ENCODE peak calls at places on chromosome 7, in four cellular contexts. M is body of pancreas, I is neural progenitor cell, K is cardiac fibroblast. U is an unnamed sample.

GRCh38 chr7:50832744-50833143 is 50.0 kb upstream of the GRB10 start:
- DNase-seq in M (no peak), I (no peak), K (no peak), U (no peak)

GRCh38 chr7:124263232-124263827 is 230.5 kb upstream of the TMEM229A start:
- DNase-seq in M (no peak), I (peak), K (no peak), U (no peak)

GRCh38 chr7:103524042-103524907 is 78.3 kb upstream of the SLC26A5 start:
- DNase-seq in M (peak), I (peak), K (peak), U (no peak)

GRCh38 chr7:2626498-2627117 is 5.2 kb upstream of the TTYH3 start:
- DNase-seq in M (no peak), I (no peak), K (peak), U (no peak)

GRCh38 chr7:107659666-107660065 is 962 bp upstream of the SLC26A4 start:
- DNase-seq in M (no peak), I (no peak), K (peak), U (no peak)

GRCh38 chr7:128948312-128948973 is 10.7 kb downstream of the IRF5 start:
- DNase-seq in M (no peak), I (no peak), K (peak), U (no peak)

GRCh38 chr7:69803699-69804516 is 205.6 kb downstream of the AUTS2 start:
- DNase-seq in M (no peak), I (no peak), K (no peak), U (no peak)

GRCh38 chr7:22660732-22661131 is 66.3 kb upstream of the IL6 start:
- DNase-seq in M (no peak), I (peak), K (no peak), U (no peak)

GRCh38 chr7:2475678-2476015 is 551 bp downstream of the GRIFIN start:
- DNase-seq in M (no peak), I (no peak), K (no peak), U (no peak)

GRCh38 chr7:125934965-125935364 is 1005.3 kb upstream of the POT1 start:
- DNase-seq in M (no peak), I (no peak), K (no peak), U (no peak)

GRCh38 chr7:55574062-55574717 is 1.9 kb upstream of the VOPP1 start:
- DNase-seq in M (no peak), I (no peak), K (peak), U (no peak)

GRCh38 chr7:1248077-1248458 is 15.4 kb downstream of the UNCX start:
- DNase-seq in M (no peak), I (peak), K (no peak), U (no peak)

GRCh38 chr7:39745320-39745719 is 121.9 kb downstream of the RALA start:
- DNase-seq in M (no peak), I (no peak), K (no peak), U (no peak)

GRCh38 chr7:105972276-105972675 is 9.2 kb downstream of the CDHR3 start:
- DNase-seq in M (no peak), I (no peak), K (no peak), U (no peak)

GRCh38 chr7:79084423-79084822 is 369.0 kb downstream of the MAGI2 start:
- DNase-seq in M (no peak), I (no peak), K (no peak), U (no peak)

GRCh38 chr7:138630059-138630610 is 71.0 kb downstream of the SVOPL start:
- DNase-seq in M (no peak), I (no peak), K (no peak), U (no peak)

GRCh38 chr7:8176370-8177081 is 85.4 kb downstream of the ICA1 start:
- DNase-seq in M (peak), I (no peak), K (no peak), U (no peak)

GRCh38 chr7:66627151-66627681 is 1.5 kb upstream of the KCTD7 start:
- DNase-seq in M (peak), I (no peak), K (peak), U (no peak)

GRCh38 chr7:154857728-154858681 is 144.9 kb downstream of the PAXIP1 start:
- DNase-seq in M (no peak), I (no peak), K (no peak), U (no peak)

GRCh38 chr7:78345979-78346378 is 547.4 kb downstream of the PHTF2 start:
- DNase-seq in M (peak), I (no peak), K (no peak), U (no peak)

GRCh38 chr7:5230272-5231067 is 40.4 kb downstream of the WIPI2 start:
- DNase-seq in M (no peak), I (no peak), K (no peak), U (no peak)

GRCh38 chr7:2924866-2925840 is 81.0 kb upstream of the GNA12 start:
- DNase-seq in M (no peak), I (no peak), K (peak), U (no peak)

GRCh38 chr7:72272479-72272878 is 139.7 kb downstream of the CALN1 start:
- DNase-seq in M (no peak), I (no peak), K (no peak), U (no peak)

GRCh38 chr7:129785457-129786178 is 167.1 kb downstream of the UBE2H start:
- DNase-seq in M (no peak), I (peak), K (no peak), U (peak)

GRCh38 chr7:55439627-55440026 is 74.5 kb downstream of the LANCL2 start:
- DNase-seq in M (no peak), I (no peak), K (peak), U (no peak)

GRCh38 chr7:28581351-28581750 is 169.0 kb downstream of the CREB5 start:
- DNase-seq in M (no peak), I (no peak), K (no peak), U (no peak)

GRCh38 chr7:99563650-99564049 is 5.2 kb downstream of the ZNF655 start:
- DNase-seq in M (no peak), I (no peak), K (peak), U (no peak)

DNA sequence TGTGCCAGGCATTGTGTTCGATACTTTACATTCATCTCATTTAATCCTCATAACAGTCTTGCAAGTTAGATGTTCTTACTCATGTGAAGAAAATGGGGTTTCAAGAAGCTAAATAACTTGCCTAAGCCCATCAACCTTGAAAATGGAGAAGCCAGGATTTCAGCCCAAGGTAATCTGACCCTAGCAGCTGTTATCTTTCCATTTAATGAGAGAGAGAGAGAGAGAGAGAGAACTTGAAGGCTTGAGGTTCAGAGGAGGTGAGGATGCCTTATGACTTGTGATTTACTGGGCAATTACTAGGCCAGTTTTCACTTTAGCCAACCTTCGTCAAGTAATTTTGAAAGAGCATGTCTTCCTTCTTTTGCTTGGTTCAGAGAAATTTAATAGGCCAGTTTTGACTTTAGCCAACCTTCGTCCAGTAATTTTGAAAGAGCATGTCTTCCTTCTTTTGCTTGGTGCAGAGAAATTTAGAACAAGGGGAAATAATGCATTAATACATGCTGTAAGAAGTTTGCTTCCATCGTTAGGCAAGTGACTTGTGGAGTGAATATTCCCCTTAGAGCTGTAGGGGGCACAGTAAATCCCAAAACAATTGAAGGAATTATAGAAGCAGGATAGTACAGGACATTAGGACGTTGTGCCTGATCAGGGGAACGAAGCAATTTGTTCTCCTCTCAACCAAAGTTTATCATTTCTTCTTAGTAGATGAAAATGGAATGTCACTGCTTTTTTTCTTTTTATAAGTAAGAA is 143.0 kb upstream of the BMPER start:
- DNase-seq in M (no peak), I (no peak), K (no peak), U (no peak)
- TF ChIP-seq CTCF in M (no peak), I (peak), K (peak), U (no peak)

DNA sequence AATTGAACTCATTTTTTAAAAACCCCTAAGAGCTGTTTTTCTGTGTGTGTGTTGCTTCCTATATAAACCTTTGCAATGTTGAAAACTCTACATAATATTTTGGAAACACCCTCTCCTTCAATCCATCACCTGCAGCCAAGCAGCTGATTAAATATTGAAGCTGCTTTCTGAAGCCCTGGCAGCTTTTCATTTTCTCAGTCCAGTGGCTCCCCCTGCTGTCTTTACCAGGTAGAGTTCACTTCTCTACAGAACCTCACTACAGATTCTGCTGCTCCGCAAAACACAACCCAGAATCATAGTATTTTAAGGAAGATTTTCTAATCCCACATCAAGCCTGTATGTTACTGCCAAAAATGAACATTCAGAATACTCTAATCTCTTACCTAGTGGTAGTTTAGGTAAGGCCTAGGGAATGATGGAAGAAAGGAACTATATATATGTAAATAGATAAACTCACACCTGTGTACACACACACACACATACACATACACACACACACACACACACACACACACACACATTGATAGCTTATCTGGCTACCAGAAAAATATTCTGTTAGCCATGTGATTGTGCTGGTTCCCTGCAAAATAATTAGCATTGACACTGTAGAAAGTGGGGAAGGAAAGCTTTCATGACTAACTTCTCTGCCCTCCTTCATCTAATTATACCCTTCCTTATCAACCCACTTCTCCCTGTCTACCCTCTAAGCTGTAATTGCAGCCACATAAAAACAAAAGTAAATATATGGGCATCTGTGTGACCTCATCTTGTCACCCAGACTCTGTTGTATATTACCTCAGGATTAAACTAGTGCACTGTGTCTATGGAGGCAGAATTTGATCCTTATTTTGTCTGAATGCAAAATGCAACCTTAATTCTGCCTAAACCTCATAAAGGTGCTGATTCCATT is 229.5 kb upstream of the FZD1 start:
- DNase-seq in M (peak), I (peak), K (peak), U (peak)
- TF ChIP-seq CTCF in M (peak), I (peak), K (peak), U (peak)

GRCh38 chr7:35036361-35037171 is 719 bp downstream of the DPY19L1 start:
- DNase-seq in M (peak), I (peak), K (peak), U (peak)
- TF ChIP-seq CTCF in M (no peak), I (peak), K (no peak), U (no peak)

DNA sequence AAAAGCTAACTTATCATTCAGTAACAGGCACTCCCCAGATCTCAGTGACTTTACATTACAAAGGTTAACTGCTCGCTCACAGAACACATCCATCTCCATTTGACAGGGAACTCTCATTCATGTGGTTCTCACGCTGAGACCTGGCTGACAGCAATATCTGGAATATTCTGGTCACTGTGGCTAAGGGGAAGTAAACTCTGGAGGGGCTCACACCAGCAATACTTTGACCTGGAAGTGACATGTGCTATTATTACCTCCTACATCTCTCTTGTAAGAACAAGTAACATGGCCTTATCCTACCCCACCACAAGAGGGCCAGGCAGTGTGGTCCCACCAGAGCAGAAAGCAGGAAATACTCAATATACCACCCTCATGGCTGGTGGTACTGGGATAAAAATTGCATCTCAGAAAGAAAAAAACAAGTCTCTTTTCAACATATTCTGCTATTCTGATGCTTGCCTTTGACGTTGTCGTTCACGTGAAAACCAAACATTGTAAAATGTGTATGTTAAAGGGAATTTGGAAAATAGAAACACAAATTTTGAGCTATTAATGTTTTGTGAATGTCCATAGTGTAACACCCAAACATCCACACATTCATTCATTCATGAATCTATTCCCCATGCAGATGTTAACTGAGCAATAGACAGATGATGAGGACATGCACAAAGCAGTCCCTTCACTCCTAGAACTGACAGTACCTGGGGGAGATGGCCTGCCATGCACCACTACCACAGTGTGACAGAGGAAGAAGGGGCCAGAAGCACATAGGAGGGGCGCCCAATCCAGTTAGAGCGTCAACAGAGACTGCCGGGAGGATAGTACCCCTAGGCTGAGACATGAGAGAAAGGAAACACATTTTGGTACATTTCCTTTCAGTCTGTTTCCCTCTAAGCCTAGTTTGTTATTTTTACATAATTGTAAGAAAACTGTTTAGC is 166.0 kb upstream of the SP4 start:
- DNase-seq in M (peak), I (peak), K (peak), U (peak)
- TF ChIP-seq CTCF in M (peak), I (peak), K (peak), U (peak)

GRCh38 chr7:47282790-47283496 is 299.0 kb downstream of the TNS3 start:
- DNase-seq in M (no peak), I (no peak), K (no peak), U (no peak)

GRCh38 chr7:47284691-47285246 is 297.1 kb downstream of the TNS3 start:
- DNase-seq in M (no peak), I (no peak), K (no peak), U (no peak)

GRCh38 chr7:47283497-47284131 is 298.3 kb downstream of the TNS3 start:
- DNase-seq in M (peak), I (no peak), K (no peak), U (no peak)

GRCh38 chr7:47288060-47288459 is 293.9 kb downstream of the TNS3 start:
- DNase-seq in M (no peak), I (no peak), K (no peak), U (no peak)

GRCh38 chr7:47285860-47286491 is 295.9 kb downstream of the TNS3 start:
- DNase-seq in M (peak), I (no peak), K (peak), U (no peak)
- TF ChIP-seq CTCF in M (no peak), I (no peak), K (peak), U (no peak)

DNA sequence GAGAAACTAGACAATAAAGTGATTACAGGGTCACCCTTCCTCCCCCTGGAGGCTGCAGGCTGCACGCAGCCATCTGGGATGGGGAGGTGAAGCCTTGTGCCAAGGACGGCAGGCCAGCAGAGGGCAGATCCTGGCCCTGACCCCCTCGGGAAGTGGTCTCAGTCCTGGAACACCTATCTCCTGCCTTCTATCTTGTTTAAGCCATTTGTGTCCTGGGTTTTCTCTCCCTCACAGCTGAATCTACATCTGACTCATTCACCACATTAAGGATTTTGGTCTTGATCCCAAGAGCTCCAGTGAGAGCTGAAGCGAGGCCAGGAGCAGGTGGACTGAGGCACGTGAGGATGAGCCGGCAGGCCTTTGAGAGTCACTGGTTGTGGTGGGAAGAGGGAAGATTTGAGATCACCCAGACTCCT is 16.4 kb upstream of the PARP12 start:
- DNase-seq in M (no peak), I (peak), K (peak), U (peak)
- TF ChIP-seq CTCF in M (no peak), I (peak), K (peak), U (peak)

GRCh38 chr7:26500749-26501352 is 209.2 kb downstream of the SNX10 start:
- DNase-seq in M (no peak), I (peak), K (peak), U (no peak)
- TF ChIP-seq CTCF in M (peak), I (peak), K (no peak), U (peak)

DNA sequence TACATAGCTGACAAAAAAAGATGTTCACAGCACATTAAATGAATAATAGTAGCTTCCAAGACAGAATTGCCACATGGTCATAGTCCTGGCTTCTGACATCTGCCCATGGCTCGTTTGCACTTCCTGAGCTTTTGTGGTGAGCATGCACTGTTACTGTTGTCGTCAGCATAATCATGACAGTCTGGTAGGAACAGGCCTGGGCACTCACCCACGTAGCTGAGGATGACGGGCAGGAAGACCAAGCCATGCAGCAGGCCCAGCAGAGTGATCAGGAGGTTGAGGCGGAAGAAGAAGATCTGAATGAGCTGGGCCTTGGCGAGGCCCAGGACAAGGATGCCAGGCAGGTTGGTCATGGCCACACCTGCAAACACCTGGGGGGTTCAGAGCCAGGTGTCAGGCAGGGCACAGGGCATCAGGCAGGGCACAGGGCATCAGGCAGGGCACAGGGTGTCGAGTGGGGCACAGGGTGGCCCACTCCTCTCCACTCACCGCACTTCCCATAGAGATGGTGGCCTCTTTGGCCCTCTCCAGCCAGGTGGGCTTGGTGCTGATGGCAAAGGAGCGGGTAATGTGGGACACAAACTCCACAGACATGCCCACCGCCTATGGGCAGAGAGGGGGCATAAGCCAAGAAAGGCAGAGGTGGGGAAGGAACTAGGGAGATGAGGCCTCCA is 25.3 kb upstream of the NUDCD3 start:
- DNase-seq in M (no peak), I (no peak), K (no peak), U (no peak)
- TF ChIP-seq CTCF in M (no peak), I (no peak), K (no peak), U (no peak)

GRCh38 chr7:115221484-115221883 is 299.6 kb downstream of the MDFIC start:
- DNase-seq in M (no peak), I (no peak), K (no peak), U (no peak)

GRCh38 chr7:115216652-115217051 is 294.8 kb downstream of the MDFIC start:
- DNase-seq in M (no peak), I (no peak), K (no peak), U (no peak)

GRCh38 chr7:115218076-115218475 is 296.2 kb downstream of the MDFIC start:
- DNase-seq in M (no peak), I (no peak), K (no peak), U (no peak)

GRCh38 chr7:115217373-115217772 is 295.5 kb downstream of the MDFIC start:
- DNase-seq in M (no peak), I (no peak), K (peak), U (no peak)
- TF ChIP-seq CTCF in M (peak), I (no peak), K (peak), U (no peak)

DNA sequence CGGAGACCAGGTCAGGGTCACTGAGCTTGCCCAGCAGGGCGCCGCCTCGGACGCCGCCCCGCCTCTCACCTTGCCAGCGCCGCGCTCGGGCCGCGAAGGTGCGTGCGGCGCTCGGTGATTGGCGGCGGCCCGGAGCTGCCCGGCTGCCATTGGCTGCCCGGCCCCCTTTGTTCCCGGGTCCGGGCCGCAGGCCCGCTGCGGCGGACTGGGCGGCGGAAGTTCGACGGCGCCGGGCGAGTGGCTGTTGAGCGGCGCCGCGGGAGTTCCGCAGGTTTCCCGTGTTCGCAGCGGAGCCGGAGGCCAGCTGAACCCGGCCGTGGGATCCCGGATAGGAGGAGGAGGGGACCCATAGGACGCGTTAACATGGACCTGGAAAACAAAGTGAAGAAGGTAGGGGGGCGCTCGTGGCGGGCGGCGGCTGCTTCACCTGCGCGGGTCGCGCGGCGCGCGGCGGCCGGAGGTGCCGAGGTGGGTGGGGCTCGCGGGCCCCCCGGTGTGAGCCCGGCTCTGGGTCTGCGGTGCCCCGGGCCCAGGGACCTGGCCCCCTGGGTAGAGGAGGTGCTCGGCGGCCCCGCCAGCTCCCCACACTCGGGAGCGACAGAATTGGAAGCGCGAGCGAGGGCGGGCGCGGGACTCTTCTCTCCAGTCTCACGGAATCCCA is at the start of gene TES:
- DNase-seq in M (peak), I (peak), K (peak), U (peak)
- TF ChIP-seq CTCF in M (no peak), I (peak), K (no peak), U (no peak)

U was measured in nephron progenitor cell.